ENCODE peak calls at places on chromosome 7, in four cellular contexts. O is hepatocyte, P is brain microvascular endothelial cell, U is foreskin fibroblast. B is an unnamed sample.

GRCh38 chr7:132501956-132502355 is 74.3 kb downstream of the PLXNA4 start:
- DNase-seq in O (no peak), P (no peak), U (no peak), B (no peak)

GRCh38 chr7:55235115-55235514 is 130.0 kb upstream of the LANCL2 start:
- DNase-seq in O (no peak), P (no peak), U (no peak), B (no peak)

GRCh38 chr7:127976722-127977121 is 54.5 kb downstream of the LRRC4 start:
- DNase-seq in O (no peak), P (no peak), U (no peak), B (no peak)

GRCh38 chr7:14321947-14322346 is 332.5 kb upstream of the ETV1 start:
- DNase-seq in O (no peak), P (no peak), U (no peak), B (no peak)

GRCh38 chr7:141409911-141410329 is 141.3 kb upstream of the AGK start:
- DNase-seq in O (no peak), P (no peak), U (no peak), B (no peak)

GRCh38 chr7:136533732-136534131 is 334.7 kb upstream of the CHRM2 start:
- DNase-seq in O (no peak), P (no peak), U (no peak), B (no peak)

GRCh38 chr7:80791509-80791929 is 127.3 kb downstream of the SEMA3C start:
- DNase-seq in O (no peak), P (no peak), U (no peak), B (peak; percentile 29)

GRCh38 chr7:159031135-159031701 is 113.4 kb downstream of the VIPR2 start:
- DNase-seq in O (no peak), P (no peak), U (no peak), B (no peak)

GRCh38 chr7:319267-319661 is 29.3 kb downstream of the FOXL3 start:
- DNase-seq in O (no peak), P (no peak), U (no peak), B (no peak)

GRCh38 chr7:132933076-132933466 is 148.8 kb downstream of the CHCHD3 start:
- DNase-seq in O (peak; percentile 48), P (peak; percentile 40), U (peak; percentile 63), B (peak; percentile 34)

GRCh38 chr7:23276381-23276780 is 22.8 kb upstream of the MALSU1 start:
- DNase-seq in O (no peak), P (no peak), U (no peak), B (no peak)

GRCh38 chr7:23279819-23280525 is 19.2 kb upstream of the MALSU1 start:
- DNase-seq in O (no peak), P (no peak), U (no peak), B (no peak)

GRCh38 chr7:23275906-23276305 is 23.2 kb upstream of the MALSU1 start:
- DNase-seq in O (no peak), P (no peak), U (no peak), B (no peak)

GRCh38 chr7:23276947-23277346 is 22.2 kb upstream of the MALSU1 start:
- DNase-seq in O (no peak), P (no peak), U (no peak), B (no peak)

GRCh38 chr7:23277359-23277989 is 21.7 kb upstream of the MALSU1 start:
- DNase-seq in O (peak; percentile 79), P (peak; percentile 57), U (peak; percentile 39), B (peak; percentile 65)
- TF ChIP-seq CTCF in O (peak; percentile 73), P (peak; percentile 85), U (peak; percentile 84), B (peak; percentile 97)

DNA sequence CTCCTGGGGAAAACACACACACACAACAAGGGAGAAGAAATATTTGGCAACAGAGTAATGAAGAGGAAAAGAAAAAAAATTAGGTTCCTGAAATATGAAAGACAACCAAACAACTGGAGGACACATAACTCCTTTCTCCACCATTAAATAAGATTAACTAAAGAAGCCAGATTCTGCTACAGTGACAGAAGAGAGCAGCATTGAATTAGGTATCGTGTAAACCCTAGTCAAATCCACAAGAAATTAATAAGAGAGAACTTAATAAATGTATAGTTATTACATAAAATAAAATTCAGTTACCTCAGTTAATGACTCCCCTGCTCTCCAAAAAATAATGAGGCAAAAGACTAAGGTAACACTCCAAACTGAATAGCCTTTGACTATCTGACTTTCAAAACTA is 306.7 kb downstream of the CRPPA start:
- DNase-seq in O (no peak), P (no peak), U (peak; percentile 42), B (peak; percentile 49)
- TF ChIP-seq CTCF in O (peak; percentile 41), P (peak; percentile 38), U (peak; percentile 45), B (peak; percentile 66)

DNA sequence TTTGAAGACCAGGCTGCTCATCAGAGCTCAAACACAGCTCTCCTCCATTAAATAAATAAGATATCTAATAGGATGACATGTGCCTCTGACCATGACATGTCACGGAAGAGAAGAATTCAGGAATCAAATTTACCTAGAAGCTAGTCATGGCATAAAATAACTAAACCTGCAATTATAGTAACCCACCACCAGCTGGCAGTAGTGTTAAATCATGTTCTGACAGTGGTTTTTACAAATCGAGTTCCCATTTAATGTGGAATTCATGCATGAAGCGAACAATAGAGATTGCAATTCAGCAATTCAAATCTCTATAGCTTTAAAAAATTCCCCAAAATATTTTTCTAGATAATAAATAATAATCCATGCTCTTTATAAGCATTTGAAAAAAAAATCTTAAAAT is 74.6 kb upstream of the IKZF1 start:
- DNase-seq in O (no peak), P (no peak), U (no peak), B (no peak)
- TF ChIP-seq CTCF in O (peak; percentile 21), P (peak; percentile 31), U (no peak), B (peak; percentile 19)

GRCh38 chr7:134694299-134694698 is 47.6 kb downstream of the BPGM start:
- DNase-seq in O (no peak), P (no peak), U (no peak), B (no peak)
- TF ChIP-seq CTCF in O (no peak), P (peak; percentile 68), U (peak; percentile 18), B (peak; percentile 41)

GRCh38 chr7:151987748-151988529 is 31.7 kb downstream of the GALNTL5 start:
- DNase-seq in O (no peak), P (peak; percentile 47), U (no peak), B (peak; percentile 62)
- TF ChIP-seq CTCF in O (no peak), P (no peak), U (no peak), B (no peak)